ENCODE peak calls at places on chromosomes 11 and 22, in ten cellular contexts. Z, X, T, P, U, M, R, B, C and W are unnamed samples.
A peak's percentile ranks its signal among the peaks of the same experiment; 100 is the strongest.

GRCh38 chr11:102112654-102112926 is 2.3 kb downstream of the YAP1 start:
- DNase-seq in M (no peak), P (no peak), Z (no peak), X (no peak), R (no peak), T (no peak), U (no peak), C (no peak), B (no peak), W (no peak)

GRCh38 chr11:112408551-112408950 is 147.9 kb upstream of the PLET1 start:
- DNase-seq in X (no peak), R (no peak), M (no peak), T (no peak), U (no peak), P (no peak), C (no peak), Z (no peak), B (no peak), W (no peak)

GRCh38 chr11:123301696-123302400 is 106.8 kb upstream of the CLMP start:
- DNase-seq in M (peak; percentile 55), Z (peak; percentile 84), R (peak; percentile 94), C (no peak), T (no peak), U (peak; percentile 31), X (peak; percentile 73), B (peak; percentile 25), P (peak; percentile 84), W (peak; percentile 49)

GRCh38 chr11:31881825-31882224 is 70.7 kb upstream of the PAX6 start:
- DNase-seq in X (no peak), B (no peak), M (no peak), U (no peak), C (no peak), R (no peak), Z (no peak), T (no peak), P (no peak), W (no peak)

GRCh38 chr11:65884716-65885092 is 3.6 kb downstream of the FIBP start:
- DNase-seq in C (no peak), T (peak; percentile 60), X (peak; percentile 75), M (peak; percentile 82), Z (peak; percentile 90), U (peak; percentile 77), P (peak; percentile 91), B (peak; percentile 63), R (peak; percentile 88), W (peak; percentile 79)

GRCh38 chr11:3222941-3223905 is 4.6 kb upstream of the MRGPRG start:
- DNase-seq in B (no peak), T (no peak), M (no peak), X (no peak), R (no peak), Z (no peak), C (no peak), U (peak; percentile 80), P (no peak), W (peak; percentile 48)

GRCh38 chr11:134062255-134063030 is 6.4 kb upstream of the JAM3 start:
- DNase-seq in C (no peak), P (no peak), X (no peak), R (no peak), T (no peak), U (no peak), B (peak; percentile 77), M (no peak), Z (no peak), W (no peak)

GRCh38 chr11:94088906-94089305 is 39.7 kb upstream of the PANX1 start:
- DNase-seq in X (no peak), Z (no peak), M (no peak), R (no peak), B (no peak), U (no peak), T (no peak), P (no peak), C (no peak), W (no peak)

GRCh38 chr22:49586873-49587272 is 240.8 kb downstream of the BRD1 start:
- DNase-seq in B (no peak), M (no peak), U (no peak), C (no peak), Z (peak; percentile 50), R (no peak), X (no peak), T (no peak), P (peak; percentile 69), W (no peak)

GRCh38 chr11:68028802-68029475 is 1.5 kb upstream of the NDUFS8 start:
- DNase-seq in R (no peak), M (peak; percentile 39), C (no peak), P (no peak), Z (no peak), U (no peak), X (no peak), B (no peak), T (no peak), W (no peak)

GRCh38 chr11:120830092-120830491 is 193.8 kb upstream of the TBCEL start:
- DNase-seq in B (peak; percentile 41), U (no peak), M (no peak), X (no peak), C (no peak), T (no peak), R (no peak), Z (peak; percentile 28), P (no peak), W (no peak)

GRCh38 chr11:18527512-18527911 is 770 bp upstream of the TSG101 start:
- DNase-seq in B (no peak), Z (no peak), U (peak; percentile 12), T (no peak), R (no peak), C (peak; percentile 18), X (no peak), P (no peak), M (peak; percentile 6), W (no peak)

GRCh38 chr11:12159351-12160099 is 49.1 kb downstream of the MICAL2 start:
- DNase-seq in R (no peak), C (peak; percentile 93), P (no peak), U (peak; percentile 63), Z (no peak), X (no peak), M (peak; percentile 87), B (peak; percentile 76), T (no peak), W (no peak)
- H3K4me3 ChIP-seq in R (no peak overlapping the region), C (no peak overlapping the region), P (no peak overlapping the region), U (no peak overlapping the region), Z (no peak overlapping the region), X (no peak overlapping the region), M (no peak overlapping the region), B (no peak overlapping the region), T (no peak overlapping the region), W (no peak overlapping the region)

GRCh38 chr11:47468598-47469214 is 19.8 kb upstream of the RAPSN start:
- DNase-seq in U (no peak), P (peak; percentile 16), M (no peak), C (no peak), B (no peak), R (no peak), X (no peak), Z (peak; percentile 64), T (no peak), W (no peak)

GRCh38 chr11:47466201-47466600 is 17.3 kb upstream of the RAPSN start:
- DNase-seq in M (peak; percentile 85), X (no peak), Z (no peak), P (no peak), B (no peak), U (no peak), R (no peak), T (no peak), C (no peak), W (no peak)

GRCh38 chr11:47466701-47467250 is 17.8 kb upstream of the RAPSN start:
- DNase-seq in U (no peak), Z (peak; percentile 47), X (no peak), R (peak; percentile 41), M (peak; percentile 78), B (peak; percentile 79), P (peak; percentile 65), T (no peak), C (peak; percentile 22), W (no peak)

GRCh38 chr11:47469411-47470179 is 20.7 kb upstream of the RAPSN start:
- DNase-seq in Z (no peak), U (no peak), M (peak; percentile 63), P (peak; percentile 24), B (no peak), C (no peak), X (no peak), R (no peak), T (no peak), W (no peak)

DNA sequence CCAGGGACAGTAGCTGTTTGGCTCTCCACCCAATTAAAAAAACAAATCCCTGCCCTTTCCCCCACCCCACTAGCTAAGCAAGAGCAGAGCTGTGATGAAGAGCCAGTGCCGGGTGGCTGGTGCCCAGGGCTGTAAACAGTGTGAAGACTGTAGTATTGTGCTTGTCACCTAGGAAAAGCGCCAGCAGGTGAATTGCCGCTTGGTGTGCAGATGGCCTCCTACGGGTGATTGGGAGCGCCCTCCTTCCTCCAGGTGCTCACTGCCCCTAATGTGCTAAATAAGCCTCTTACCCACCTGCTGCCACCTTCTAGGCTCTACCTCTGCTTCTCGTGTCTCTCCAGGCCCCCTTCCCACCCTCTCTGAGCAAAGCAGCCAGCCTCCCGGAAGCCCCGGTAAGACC is 18.4 kb upstream of the RAPSN start:
- DNase-seq in Z (peak; percentile 51), P (peak; percentile 39), M (no peak), U (no peak), T (no peak), R (no peak), X (no peak), C (no peak), B (no peak), W (no peak)
- H3K27ac ChIP-seq in Z (no peak overlapping the region), P (no peak overlapping the region), M (peak overlapping the region; percentile 6), U (no peak overlapping the region), T (no peak overlapping the region), R (peak overlapping the region; percentile 90), X (peak overlapping the region; percentile 34), C (no peak overlapping the region), B (peak overlapping the region; percentile 82), W (no peak overlapping the region)

GRCh38 chr11:111376453-111376871 is 2.6 kb downstream of the POU2AF1 start:
- DNase-seq in T (no peak), C (no peak), R (no peak), X (no peak), M (no peak), B (no peak), P (no peak), Z (no peak), U (no peak), W (no peak)
- H3K4me3 ChIP-seq in T (no peak overlapping the region), C (no peak overlapping the region), R (no peak overlapping the region), X (no peak overlapping the region), M (no peak overlapping the region), B (no peak overlapping the region), P (no peak overlapping the region), Z (no peak overlapping the region), U (no peak overlapping the region), W (no peak overlapping the region)

DNA sequence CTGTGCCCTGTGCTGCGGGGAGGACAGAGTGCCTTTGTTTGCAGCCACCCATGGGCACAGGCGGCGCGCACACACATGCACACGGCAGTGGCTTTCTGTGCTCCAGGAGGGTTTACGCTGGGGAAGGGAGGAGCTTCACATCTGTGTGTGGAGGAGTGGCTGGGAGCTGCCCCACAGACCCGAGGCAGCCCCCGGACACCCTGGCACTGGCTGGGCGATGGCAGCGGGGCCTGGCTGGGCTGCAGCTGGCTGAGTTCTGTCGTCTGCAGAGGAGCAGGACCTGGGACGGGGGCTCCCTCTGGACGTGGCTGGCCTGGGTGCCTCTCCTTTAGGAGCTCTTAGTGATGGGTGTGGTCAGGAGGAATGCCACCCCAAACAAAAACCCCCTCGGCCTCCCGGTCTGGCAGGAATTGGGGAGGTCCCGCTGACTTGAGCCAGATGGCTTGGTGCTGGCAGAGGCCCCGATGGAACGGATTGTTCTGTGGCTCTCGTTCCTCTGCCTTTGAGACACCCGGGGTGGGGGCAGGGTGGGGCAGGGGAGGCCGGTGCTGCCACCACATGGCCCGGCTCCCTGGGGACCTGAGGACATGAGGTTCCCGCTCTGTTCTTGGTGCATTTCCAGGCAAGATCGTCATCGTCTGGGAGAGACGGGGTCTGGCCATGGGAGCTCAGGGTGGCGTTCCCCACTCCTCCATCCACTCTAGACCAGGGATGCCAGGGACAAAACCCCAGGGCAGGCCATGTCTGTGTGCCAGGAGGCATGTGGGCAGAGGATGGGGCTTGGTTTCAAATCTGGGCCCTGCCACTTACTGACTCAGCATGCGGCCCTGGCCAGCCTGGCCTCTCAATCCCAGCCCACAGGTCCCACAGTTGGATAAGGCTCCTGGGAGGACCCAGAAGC is 1290.7 kb downstream of the BRD1 start:
- DNase-seq in U (no peak), M (no peak), T (no peak), P (peak; percentile 87), Z (peak; percentile 74), R (no peak), X (no peak), B (peak; percentile 76), C (peak; percentile 12), W (no peak)
- H3K27ac ChIP-seq in U (no peak overlapping the region), M (no peak overlapping the region), T (no peak overlapping the region), P (no peak overlapping the region), Z (no peak overlapping the region), R (no peak overlapping the region), X (no peak overlapping the region), B (peak overlapping the region; percentile 84), C (no peak overlapping the region), W (no peak overlapping the region)